ENCODE peak calls at places on chromosomes 7 and 10, in six cellular contexts. One of them, this sample, is unnamed.

GRCh38 chr7:114689391-114689790 is 232.5 kb upstream of the MDFIC start:
- DNase-seq in CD4-positive, alpha-beta memory T cell: no peak
- DNase-seq in OCI-LY7: no peak
- DNase-seq in astrocyte: no peak
- DNase-seq in colonic mucosa: no peak
- DNase-seq in IMR-90: no peak
- DNase-seq in this sample: no peak

GRCh38 chr10:123643315-123643714 is 22.8 kb upstream of the GPR26 start:
- DNase-seq in CD4-positive, alpha-beta memory T cell: no peak
- DNase-seq in OCI-LY7: no peak
- DNase-seq in astrocyte: no peak
- DNase-seq in colonic mucosa: no peak
- DNase-seq in IMR-90: no peak
- DNase-seq in this sample: no peak

GRCh38 chr10:9331583-9332008 is 1277.1 kb downstream of the GATA3 start:
- DNase-seq in CD4-positive, alpha-beta memory T cell: peak; percentile 44
- DNase-seq in OCI-LY7: peak; percentile 66
- DNase-seq in astrocyte: peak; percentile 40
- DNase-seq in colonic mucosa: no peak
- DNase-seq in IMR-90: peak; percentile 65
- DNase-seq in this sample: peak; percentile 76

GRCh38 chr10:33015798-33016547 is 57.9 kb upstream of the ITGB1 start:
- DNase-seq in CD4-positive, alpha-beta memory T cell: no peak
- DNase-seq in OCI-LY7: no peak
- DNase-seq in astrocyte: peak; percentile 88
- DNase-seq in colonic mucosa: no peak
- DNase-seq in IMR-90: peak; percentile 86
- DNase-seq in this sample: no peak

GRCh38 chr7:138867744-138868143 is 69.7 kb upstream of the ATP6V0A4 start:
- DNase-seq in CD4-positive, alpha-beta memory T cell: no peak
- DNase-seq in OCI-LY7: no peak
- DNase-seq in astrocyte: no peak
- DNase-seq in colonic mucosa: no peak
- DNase-seq in IMR-90: no peak
- DNase-seq in this sample: no peak

GRCh38 chr10:53598914-53599313 is 826.3 kb upstream of the MBL2 start:
- DNase-seq in CD4-positive, alpha-beta memory T cell: no peak
- DNase-seq in OCI-LY7: no peak
- DNase-seq in astrocyte: peak; percentile 54
- DNase-seq in colonic mucosa: no peak
- DNase-seq in IMR-90: no peak
- DNase-seq in this sample: no peak

GRCh38 chr10:114735946-114736345 is 77.9 kb upstream of the ABLIM1 start:
- DNase-seq in CD4-positive, alpha-beta memory T cell: no peak
- DNase-seq in OCI-LY7: no peak
- DNase-seq in astrocyte: no peak
- DNase-seq in colonic mucosa: no peak
- DNase-seq in IMR-90: no peak
- DNase-seq in this sample: no peak

GRCh38 chr7:151838861-151839381 is 38.0 kb downstream of the PRKAG2 start:
- DNase-seq in CD4-positive, alpha-beta memory T cell: peak; percentile 25
- DNase-seq in OCI-LY7: peak; percentile 42
- DNase-seq in astrocyte: no peak
- DNase-seq in colonic mucosa: no peak
- DNase-seq in IMR-90: no peak
- DNase-seq in this sample: no peak

GRCh38 chr7:12402365-12402725 is 1.3 kb downstream of the VWDE start:
- DNase-seq in CD4-positive, alpha-beta memory T cell: no peak
- DNase-seq in OCI-LY7: no peak
- DNase-seq in astrocyte: no peak
- DNase-seq in colonic mucosa: no peak
- DNase-seq in IMR-90: no peak
- DNase-seq in this sample: no peak

GRCh38 chr7:2820508-2820934 is 23.6 kb downstream of the GNA12 start:
- DNase-seq in CD4-positive, alpha-beta memory T cell: no peak
- DNase-seq in OCI-LY7: no peak
- DNase-seq in astrocyte: peak; percentile 95
- DNase-seq in colonic mucosa: peak; percentile 44
- DNase-seq in IMR-90: peak; percentile 97
- DNase-seq in this sample: peak; percentile 94

GRCh38 chr7:107976620-107977019 is 26.3 kb downstream of the LAMB1 start:
- DNase-seq in CD4-positive, alpha-beta memory T cell: no peak
- DNase-seq in OCI-LY7: no peak
- DNase-seq in astrocyte: no peak
- DNase-seq in colonic mucosa: no peak
- DNase-seq in IMR-90: no peak
- DNase-seq in this sample: no peak

GRCh38 chr10:91705948-91706670 is 73.2 kb upstream of the PPP1R3C start:
- DNase-seq in CD4-positive, alpha-beta memory T cell: no peak
- DNase-seq in OCI-LY7: no peak
- DNase-seq in astrocyte: no peak
- DNase-seq in colonic mucosa: no peak
- DNase-seq in IMR-90: no peak
- DNase-seq in this sample: no peak

GRCh38 chr10:35363587-35363986 is 27.3 kb downstream of the CCNY start:
- DNase-seq in CD4-positive, alpha-beta memory T cell: no peak
- DNase-seq in OCI-LY7: no peak
- DNase-seq in astrocyte: no peak
- DNase-seq in colonic mucosa: no peak
- DNase-seq in IMR-90: no peak
- DNase-seq in this sample: no peak

DNA sequence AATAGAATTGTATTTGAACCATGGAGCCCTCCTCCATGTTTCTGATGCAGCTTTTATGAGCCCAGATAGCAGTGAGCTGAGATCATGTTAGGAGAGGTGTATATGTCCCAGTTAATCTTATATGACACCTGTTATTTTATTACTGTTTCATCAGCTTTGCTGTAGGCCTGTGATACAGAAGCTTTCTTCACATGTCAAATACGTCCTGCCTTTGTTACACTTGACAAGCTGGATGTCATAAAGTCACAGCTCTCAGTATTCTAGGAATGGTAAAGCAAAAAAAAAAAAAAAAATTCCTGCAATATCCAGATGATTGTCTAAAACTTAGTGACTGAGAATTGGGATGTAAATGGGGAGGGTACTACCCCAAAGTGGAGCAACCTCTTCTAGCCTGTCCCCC is 596.7 kb downstream of the NXPH1 start:
- DNase-seq in CD4-positive, alpha-beta memory T cell: no peak
- DNase-seq in OCI-LY7: no peak
- DNase-seq in astrocyte: no peak
- DNase-seq in colonic mucosa: no peak
- DNase-seq in IMR-90: no peak
- DNase-seq in this sample: no peak
- H3K4me1 ChIP-seq in CD4-positive, alpha-beta memory T cell: no peaks in the 10 kb centered on the region
- H3K4me1 ChIP-seq in OCI-LY7: no peaks in the 10 kb centered on the region
- H3K4me1 ChIP-seq in astrocyte: no peaks in the 10 kb centered on the region
- H3K4me1 ChIP-seq in colonic mucosa: no peaks in the 10 kb centered on the region
- H3K4me1 ChIP-seq in IMR-90: no peaks in the 10 kb centered on the region
- H3K4me1 ChIP-seq in this sample: no peaks in the 10 kb centered on the region

GRCh38 chr7:80187279-80187678 is 52.6 kb downstream of the GNAI1 start:
- DNase-seq in CD4-positive, alpha-beta memory T cell: no peak
- DNase-seq in OCI-LY7: no peak
- DNase-seq in astrocyte: no peak
- DNase-seq in colonic mucosa: no peak
- DNase-seq in IMR-90: no peak
- DNase-seq in this sample: no peak
- H3K4me3 ChIP-seq in CD4-positive, alpha-beta memory T cell: no peak overlapping the region
- H3K4me3 ChIP-seq in OCI-LY7: no peak overlapping the region
- H3K4me3 ChIP-seq in astrocyte: no peak overlapping the region
- H3K4me3 ChIP-seq in colonic mucosa: no peak overlapping the region
- H3K4me3 ChIP-seq in IMR-90: no peak overlapping the region
- H3K4me3 ChIP-seq in this sample: no peak overlapping the region

DNA sequence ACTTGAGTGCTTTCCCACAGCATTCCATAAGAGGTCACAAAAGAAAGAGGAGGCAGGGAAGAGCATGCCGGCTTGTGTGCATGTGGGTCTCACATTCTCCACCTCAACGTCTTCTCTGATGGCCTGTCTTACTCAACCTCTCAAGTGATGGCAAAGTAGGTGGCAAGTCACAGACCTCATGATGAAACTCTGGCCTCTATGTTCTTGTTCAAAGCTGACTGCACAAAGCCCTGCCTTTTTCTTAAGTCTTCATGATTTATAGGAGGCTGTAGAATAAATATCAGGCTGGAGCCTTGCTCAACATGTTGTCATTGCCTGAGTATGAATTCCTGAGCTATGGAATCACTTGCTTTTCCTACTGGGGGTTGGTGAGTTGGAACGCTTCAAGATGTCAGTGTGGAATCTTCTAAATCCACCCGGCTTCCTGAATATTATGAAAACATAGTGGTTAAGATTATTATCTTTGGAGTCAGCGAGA is 213.6 kb upstream of the INHBA start:
- DNase-seq in CD4-positive, alpha-beta memory T cell: no peak
- DNase-seq in OCI-LY7: no peak
- DNase-seq in astrocyte: peak; percentile 99
- DNase-seq in colonic mucosa: no peak
- DNase-seq in IMR-90: peak; percentile 99
- DNase-seq in this sample: peak; percentile 95
- H3K4me1 ChIP-seq in CD4-positive, alpha-beta memory T cell: no peaks in the 10 kb centered on the region
- H3K4me1 ChIP-seq in OCI-LY7: no peaks in the 10 kb centered on the region
- H3K4me1 ChIP-seq in astrocyte: peaks cover 46% of the 10 kb centered on the region
- H3K4me1 ChIP-seq in colonic mucosa: no peaks in the 10 kb centered on the region
- H3K4me1 ChIP-seq in IMR-90: peaks cover 26% of the 10 kb centered on the region
- H3K4me1 ChIP-seq in this sample: peaks cover 64% of the 10 kb centered on the region

DNA sequence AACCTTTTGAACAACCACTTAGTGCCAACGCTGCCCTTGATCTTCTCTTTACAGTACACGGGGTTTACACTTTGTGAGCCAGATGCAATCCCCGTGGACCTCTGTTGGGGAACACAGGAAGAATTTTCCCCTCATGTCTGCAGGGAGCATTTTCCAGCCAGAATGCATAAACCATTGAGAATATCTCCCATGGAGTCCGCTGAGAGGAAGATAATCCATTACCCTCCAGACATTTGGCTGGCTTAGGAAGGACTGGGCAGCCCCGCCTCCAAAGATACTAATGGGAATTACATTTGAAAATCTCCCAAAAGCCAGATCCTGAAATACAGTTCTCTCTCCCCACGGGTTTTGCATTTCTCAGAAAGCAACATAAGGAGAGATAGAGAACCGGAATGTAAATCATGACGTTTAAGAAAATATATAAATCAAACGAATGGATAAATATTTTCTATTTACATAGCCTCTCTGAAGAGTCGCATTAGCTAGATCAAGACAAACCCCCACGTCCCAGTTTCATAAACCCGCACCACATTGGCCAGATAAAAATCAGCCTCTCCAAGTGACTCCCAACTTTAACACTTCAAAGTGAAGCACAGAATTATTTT is 53.5 kb downstream of the TRIL start:
- DNase-seq in CD4-positive, alpha-beta memory T cell: no peak
- DNase-seq in OCI-LY7: no peak
- DNase-seq in astrocyte: no peak
- DNase-seq in colonic mucosa: no peak
- DNase-seq in IMR-90: no peak
- DNase-seq in this sample: peak; percentile 65
- H3K4me3 ChIP-seq in CD4-positive, alpha-beta memory T cell: no peak overlapping the region
- H3K4me3 ChIP-seq in OCI-LY7: no peak overlapping the region
- H3K4me3 ChIP-seq in astrocyte: peak overlapping the region; percentile 21
- H3K4me3 ChIP-seq in colonic mucosa: no peak overlapping the region
- H3K4me3 ChIP-seq in IMR-90: peak overlapping the region; percentile 30
- H3K4me3 ChIP-seq in this sample: peak overlapping the region; percentile 75

This sample was measured in adipocyte.